ENCODE peak calls at places on chromosomes 2 and 18, in four cellular contexts. Y is NCI-H345, X is EH, I is activated gamma-delta T cell treated with Interleukin-2 at 50 U/mL for 16 hours. E is an unnamed sample.

GRCh38 chr2:79191816-79192215 is 32.3 kb upstream of the REG3A start:
- DNase-seq in X (no peak), I (no peak), Y (no peak), E (no peak)

GRCh38 chr18:59715966-59716369 is 18.7 kb upstream of the CCBE1 start:
- DNase-seq in X (peak; percentile 98), Y (no peak), I (no peak), E (no peak)

GRCh38 chr18:58253871-58254270 is 209.8 kb downstream of the NEDD4L start:
- DNase-seq in I (no peak), Y (no peak), X (peak; percentile 53), E (no peak)

GRCh38 chr2:232321156-232321816 is 57.3 kb upstream of the ALPP start:
- DNase-seq in Y (no peak), X (no peak), I (no peak), E (no peak)

GRCh38 chr2:206800501-206801416 is 35.4 kb downstream of the FASTKD2 start:
- DNase-seq in X (peak; percentile 78), I (peak; percentile 18), Y (peak; percentile 47), E (no peak)

GRCh38 chr18:58314284-58314683 is 270.3 kb downstream of the NEDD4L start:
- DNase-seq in I (no peak), Y (no peak), X (peak; percentile 97), E (no peak)

GRCh38 chr2:216107760-216108159 is 1.4 kb upstream of the XRCC5 start:
- DNase-seq in I (no peak), X (no peak), Y (no peak), E (no peak)

GRCh38 chr18:23872701-23873550 is 141.6 kb upstream of the TTC39C start:
- DNase-seq in I (peak; percentile 26), Y (no peak), X (no peak), E (no peak)

GRCh38 chr2:172701250-172701649 is 34.4 kb upstream of the RAPGEF4 start:
- DNase-seq in Y (no peak), I (no peak), X (peak; percentile 88), E (no peak)

GRCh38 chr2:157784169-157784822 is 91.8 kb downstream of the ACVR1 start:
- DNase-seq in X (peak; percentile 62), Y (no peak), I (no peak), E (peak; percentile 29)

GRCh38 chr2:9820020-9820973 is 23.0 kb upstream of the TAF1B start:
- DNase-seq in Y (no peak), I (no peak), X (peak; percentile 62), E (no peak)

GRCh38 chr2:160694631-160695030 is 201.0 kb upstream of the RBMS1 start:
- DNase-seq in I (no peak), X (no peak), Y (no peak), E (no peak)

GRCh38 chr18:57980573-57981348 is 63.3 kb upstream of the NEDD4L start:
- DNase-seq in X (no peak), I (no peak), Y (peak; percentile 90), E (no peak)

GRCh38 chr2:47299555-47299954 is 103.4 kb upstream of the MSH2 start:
- DNase-seq in I (no peak), Y (no peak), X (peak; percentile 83), E (no peak)

GRCh38 chr2:99652862-99653261 is 163.0 kb upstream of the REV1 start:
- DNase-seq in X (no peak), Y (no peak), I (no peak), E (no peak)

GRCh38 chr2:188524519-188525113 is 232.9 kb downstream of the GULP1 start:
- DNase-seq in I (no peak), Y (peak; percentile 20), X (peak; percentile 73), E (peak; percentile 4)

GRCh38 chr2:171551836-171552235 is 29.6 kb downstream of the CYBRD1 start:
- DNase-seq in I (no peak), X (no peak), Y (no peak), E (no peak)

GRCh38 chr2:143428700-143429099 is 299.5 kb downstream of the ARHGAP15 start:
- DNase-seq in I (no peak), X (peak; percentile 41), Y (no peak), E (no peak)

GRCh38 chr2:124534015-124534414 is 508.9 kb downstream of the CNTNAP5 start:
- DNase-seq in I (no peak), Y (no peak), X (no peak), E (no peak)

GRCh38 chr2:207110310-207110709 is 55.4 kb downstream of the KLF7 start:
- DNase-seq in Y (no peak), I (no peak), X (no peak), E (no peak)

GRCh38 chr2:190343500-190344274 is at the start of gene INPP1:
- DNase-seq in X (peak; percentile 76), I (peak; percentile 25), Y (peak; percentile 58), E (peak; percentile 23)

GRCh38 chr2:128590309-128591021 is 271.8 kb upstream of the HS6ST1 start:
- DNase-seq in I (no peak), Y (no peak), X (no peak), E (no peak)

GRCh38 chr2:26243643-26244478 is 571 bp downstream of the HADHA start:
- DNase-seq in Y (peak; percentile 29), I (no peak), X (peak; percentile 36), E (peak; percentile 36)

GRCh38 chr2:181948227-181948626 is 37.4 kb upstream of the PPP1R1C start:
- DNase-seq in Y (no peak), I (no peak), X (peak; percentile 15), E (no peak)

GRCh38 chr18:61031626-61032025 is 301.6 kb upstream of the CDH20 start:
- DNase-seq in Y (no peak), X (no peak), I (no peak), E (no peak)

GRCh38 chr2:72619622-72620021 is 206.2 kb downstream of the EXOC6B start:
- DNase-seq in X (peak; percentile 7), I (no peak), Y (peak; percentile 10), E (no peak)

GRCh38 chr2:54724560-54725342 is 1.3 kb downstream of the EML6 start:
- DNase-seq in Y (peak; percentile 57), I (no peak), X (peak; percentile 19), E (no peak)

GRCh38 chr2:240401308-240401707 is 34.2 kb upstream of the GPC1 start:
- DNase-seq in Y (no peak), I (no peak), X (no peak), E (no peak)